ENCODE peak calls at places on chromosomes 16 and 17, in five cellular contexts. D is MM.1S, P is adrenal gland, K is HCT116, H is RWPE2. Y is an unnamed sample.

GRCh38 chr17:72053069-72053846 is 67.6 kb upstream of the SOX9 start:
- DNase-seq in D (no peak), P (no peak), K (no peak), H (no peak), Y (no peak)

GRCh38 chr16:77618011-77618410 is 104.3 kb upstream of the NUDT7 start:
- DNase-seq in D (no peak), P (no peak), K (no peak), H (no peak), Y (no peak)

GRCh38 chr17:6521636-6522035 is 34.7 kb downstream of the PITPNM3 start:
- DNase-seq in D (no peak), P (no peak), K (no peak), H (no peak), Y (no peak)

GRCh38 chr17:30472238-30472890 is 4.8 kb upstream of the GOSR1 start:
- DNase-seq in D (no peak), P (no peak), K (no peak), H (no peak), Y (no peak)

GRCh38 chr17:73969956-73970355 is 233.5 kb upstream of the RPL38 start:
- DNase-seq in D (no peak), P (peak; percentile 45), K (no peak), H (no peak), Y (peak; percentile 28)

GRCh38 chr16:1309888-1310831 is 724 bp downstream of the UBE2I start:
- DNase-seq in D (peak; percentile 36), P (peak; percentile 79), K (no peak), H (no peak), Y (peak; percentile 72)

GRCh38 chr16:3182608-3183444 is 5.2 kb upstream of the OR1F1 start:
- DNase-seq in D (no peak), P (no peak), K (no peak), H (no peak), Y (no peak)

GRCh38 chr17:29733151-29733550 is 110.4 kb upstream of the CORO6 start:
- DNase-seq in D (no peak), P (no peak), K (no peak), H (no peak), Y (no peak)

GRCh38 chr17:43576563-43577229 is 30.6 kb upstream of the ETV4 start:
- DNase-seq in D (peak; percentile 57), P (peak; percentile 72), K (peak; percentile 69), H (no peak), Y (peak; percentile 62)

GRCh38 chr17:53722407-53722806 is 100.3 kb upstream of the KIF2B start:
- DNase-seq in D (no peak), P (no peak), K (no peak), H (peak; percentile 75), Y (no peak)

GRCh38 chr17:9924735-9925191 is 19.7 kb upstream of the RCVRN start:
- DNase-seq in D (peak; percentile 45), P (peak; percentile 20), K (peak; percentile 81), H (no peak), Y (no peak)

GRCh38 chr16:626787-627457 is 3.9 kb upstream of the WFIKKN1 start:
- DNase-seq in D (no peak), P (peak; percentile 96), K (peak; percentile 72), H (peak; percentile 91), Y (peak; percentile 26)

GRCh38 chr16:23952128-23953041 is 116.6 kb downstream of the PRKCB start:
- DNase-seq in D (no peak), P (peak; percentile 9), K (no peak), H (no peak), Y (no peak)

GRCh38 chr17:69325518-69326301 is 1.2 kb downstream of the ABCA5 start:
- DNase-seq in D (no peak), P (peak; percentile 9), K (no peak), H (no peak), Y (no peak)

GRCh38 chr17:50206604-50207293 is 5.3 kb upstream of the COL1A1 start:
- DNase-seq in D (no peak), P (no peak), K (no peak), H (peak; percentile 62), Y (no peak)

GRCh38 chr16:54538241-54538640 is 251.7 kb upstream of the IRX3 start:
- DNase-seq in D (no peak), P (no peak), K (no peak), H (no peak), Y (no peak)
- TF ChIP-seq CTCF in D (no peak), P (no peak), K (no peak), H (no peak), Y (no peak)

DNA sequence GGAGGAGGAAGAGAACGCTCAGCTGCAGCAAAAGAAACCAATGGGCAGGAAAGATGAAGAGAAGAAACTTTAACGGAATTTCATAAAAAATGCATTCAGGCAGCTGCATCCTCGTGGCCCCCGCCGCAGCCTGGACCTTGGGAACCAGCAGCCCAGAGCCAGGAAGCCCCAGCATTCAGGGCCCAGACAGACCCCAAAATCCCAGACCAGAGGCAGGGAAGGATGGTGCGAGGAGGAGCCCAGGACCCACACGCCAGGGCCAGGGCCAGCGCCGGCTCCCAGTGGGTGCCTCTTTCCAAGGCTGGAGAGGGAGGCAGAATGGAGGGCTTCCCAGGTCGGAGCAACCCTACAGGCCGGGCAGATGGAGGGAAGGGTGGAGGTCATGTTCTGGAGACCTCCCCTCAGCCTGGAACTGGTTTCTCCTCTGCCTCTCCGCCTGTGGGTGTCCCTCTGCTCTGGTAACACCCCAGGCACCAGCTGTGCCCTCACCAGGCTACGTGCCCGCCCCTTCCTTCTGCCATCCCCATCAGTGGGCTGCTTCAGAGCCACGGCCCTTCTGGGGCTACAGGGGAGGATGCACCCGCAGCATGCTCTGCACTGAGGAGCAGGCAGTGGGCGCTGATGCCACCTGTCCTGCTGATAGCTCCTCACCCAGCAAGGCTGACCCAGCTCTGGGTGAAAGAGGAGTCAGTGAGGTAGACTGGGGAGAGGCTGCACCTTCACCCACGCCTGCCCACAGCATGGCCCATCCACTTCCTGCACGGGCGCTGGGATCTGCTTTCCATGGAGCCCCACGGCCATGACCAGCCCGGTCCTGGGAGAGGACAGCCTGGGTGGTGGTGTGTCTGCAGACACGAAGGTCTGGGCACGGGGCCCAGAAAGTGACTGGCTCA is 1.2 kb upstream of the MIF4GD start:
- DNase-seq in D (peak; percentile 34), P (peak; percentile 90), K (no peak), H (no peak), Y (peak; percentile 47)
- H3K27ac ChIP-seq in D (peak overlapping the region; percentile 44), P (peak overlapping the region; percentile 75), K (peak overlapping the region; percentile 94), H (peak overlapping the region; percentile 62), Y (peak overlapping the region; percentile 95)

GRCh38 chr16:27853101-27853500 is 210.4 kb downstream of the GSG1L start:
- DNase-seq in D (peak; percentile 66), P (no peak), K (no peak), H (peak; percentile 14), Y (no peak)
- H3K4me3 ChIP-seq in D (peak overlapping the region; percentile 36), P (no peak overlapping the region), K (no peak overlapping the region), H (no peak overlapping the region), Y (no peak overlapping the region)

DNA sequence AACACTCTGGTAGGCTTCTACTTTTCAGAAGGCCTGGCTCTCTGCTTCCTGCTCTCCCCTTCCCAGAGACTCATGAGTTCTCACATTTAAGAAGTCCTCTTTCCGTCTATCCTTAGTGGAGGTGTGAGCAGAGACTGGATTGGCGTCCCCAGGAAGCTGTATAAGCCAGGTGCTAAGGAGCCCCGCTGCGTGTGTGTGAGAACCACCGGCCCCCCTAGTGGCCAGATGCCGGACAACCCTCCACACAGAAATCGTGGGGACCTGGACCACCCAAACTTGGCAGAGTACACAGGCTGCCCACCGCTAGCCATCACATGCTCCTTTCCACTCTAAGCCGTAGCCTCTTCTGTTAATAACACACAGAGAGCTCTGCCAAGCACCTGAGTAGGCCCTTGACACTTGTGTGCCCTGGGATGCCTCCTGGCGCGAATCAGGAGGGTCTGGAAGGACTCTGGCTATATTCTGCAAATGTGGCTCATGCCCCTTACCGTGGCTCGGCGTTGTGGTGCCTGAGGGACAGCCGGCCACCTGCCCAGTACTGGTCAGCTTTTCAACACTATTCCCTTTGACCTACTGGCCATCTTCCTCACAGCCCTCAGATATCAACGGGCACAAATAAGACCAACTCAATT is 13.9 kb downstream of the CYB5D2 start:
- DNase-seq in D (no peak), P (no peak), K (no peak), H (no peak), Y (no peak)
- TF ChIP-seq CTCF in D (peak; percentile 14), P (no peak), K (no peak), H (peak; percentile 6), Y (no peak)

GRCh38 chr17:77155125-77155524 is 14.4 kb downstream of the SEC14L1 start:
- DNase-seq in D (no peak), P (no peak), K (no peak), H (no peak), Y (no peak)
- H3K27ac ChIP-seq in D (no peak overlapping the region), P (peak overlapping the region; percentile 10), K (no peak overlapping the region), H (no peak overlapping the region), Y (no peak overlapping the region)

DNA sequence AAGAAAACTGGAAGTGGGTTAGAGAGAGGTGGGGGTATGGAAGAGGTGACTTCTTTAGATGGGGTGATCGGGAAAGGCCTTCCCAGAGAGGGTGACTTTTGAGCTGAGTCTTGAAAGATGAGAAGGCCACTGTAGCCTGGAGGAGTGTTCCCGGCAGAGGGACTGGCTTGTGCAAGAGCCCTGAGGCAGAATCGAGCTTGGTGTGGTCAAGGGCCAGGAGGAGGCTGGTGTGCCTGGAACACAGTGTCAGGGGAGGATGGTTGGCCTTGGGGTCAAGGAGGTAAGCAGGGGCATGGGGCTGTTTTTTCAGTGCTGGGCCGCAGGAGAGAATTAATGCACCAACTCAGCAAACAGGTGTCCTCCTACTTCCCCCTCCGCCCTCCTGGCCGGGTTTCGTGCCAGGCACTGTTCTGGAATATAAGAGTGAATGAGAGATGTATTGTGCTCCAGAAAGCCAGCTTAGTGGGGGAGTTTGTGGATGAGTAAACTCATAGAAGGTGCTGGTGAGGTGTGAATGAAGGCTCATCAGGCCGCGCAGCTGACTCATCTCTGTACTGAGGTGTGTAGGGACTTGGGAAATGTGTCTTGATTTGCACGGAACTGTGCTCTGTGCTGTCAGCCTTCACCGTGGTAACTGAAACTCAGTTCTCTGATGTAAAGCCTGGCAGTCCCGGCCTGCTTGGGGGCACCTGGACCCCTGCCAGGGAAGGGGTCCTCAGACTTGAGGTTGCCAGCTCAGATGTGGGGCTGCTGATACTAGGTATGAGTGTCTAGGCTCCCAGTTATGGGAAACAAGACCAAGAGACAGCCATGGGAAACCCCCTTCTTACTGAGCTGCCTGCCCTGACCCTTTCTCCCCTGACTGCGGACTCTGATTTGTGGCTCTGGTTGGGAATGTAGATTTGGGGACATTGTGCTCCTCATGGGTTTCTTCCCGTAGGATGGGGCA is 15.3 kb downstream of the KSR1 start:
- DNase-seq in D (peak; percentile 50), P (no peak), K (peak; percentile 41), H (no peak), Y (no peak)
- H3K4me3 ChIP-seq in D (no peak overlapping the region), P (no peak overlapping the region), K (peak overlapping the region; percentile 13), H (no peak overlapping the region), Y (no peak overlapping the region)

DNA sequence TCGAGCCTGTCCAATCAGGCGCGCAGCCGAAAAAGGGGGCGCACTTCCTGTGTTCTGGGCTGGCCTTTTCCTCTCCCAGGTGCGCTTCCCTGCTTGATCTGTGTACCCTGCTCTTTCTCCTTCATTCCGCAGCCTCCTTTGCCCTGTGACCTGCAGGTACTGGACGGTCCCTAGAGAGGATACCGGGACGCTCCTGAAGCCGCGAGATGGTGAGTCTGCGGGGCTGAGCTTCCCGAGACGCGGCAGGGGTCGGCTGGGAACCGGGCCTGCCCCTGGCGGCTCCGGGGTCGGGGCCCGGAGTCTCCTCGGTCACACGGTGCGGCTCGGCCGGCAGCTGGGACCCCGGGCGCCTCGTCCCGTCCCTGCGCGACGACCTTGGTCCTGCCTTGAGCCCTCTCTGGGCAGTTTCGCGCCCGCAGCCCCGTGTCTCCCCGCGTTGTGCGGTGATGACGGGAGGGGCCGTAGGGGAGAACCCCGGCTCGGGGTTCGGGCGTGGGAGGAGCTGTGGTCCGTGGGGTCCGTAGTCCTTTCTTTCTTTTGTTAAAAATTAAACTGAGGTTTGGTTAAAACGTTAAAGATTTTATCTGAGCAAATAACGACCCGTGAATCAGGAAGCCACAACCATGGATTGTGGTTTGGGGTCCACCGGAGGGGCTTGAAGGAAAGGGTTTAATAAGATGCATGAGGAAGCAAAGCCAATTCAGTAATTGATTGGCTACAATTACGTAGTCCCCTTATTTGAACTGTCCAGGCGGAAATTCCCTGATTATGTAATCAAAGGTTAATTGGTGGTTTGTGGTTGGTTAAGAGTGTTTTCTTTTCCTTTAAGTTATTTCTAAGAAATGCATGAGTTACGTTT is 172.8 kb upstream of the ZNF267 start:
- DNase-seq in D (peak; percentile 63), P (peak; percentile 80), K (no peak), H (peak; percentile 93), Y (peak; percentile 84)
- TF ChIP-seq CTCF in D (no peak), P (no peak), K (no peak), H (no peak), Y (peak; percentile 34)